ENCODE peak calls at places on chromosomes 3 and 15, in four cellular contexts. A is body of pancreas, D is lower leg skin, N is heart left ventricle. V is an unnamed sample.
A peak's percentile ranks its signal among the peaks of the same experiment; 100 is the strongest.

GRCh38 chr3:169891886-169892285 is 19.5 kb upstream of the SAMD7 start:
- DNase-seq in N (no peak), A (no peak), D (no peak), V (no peak)

GRCh38 chr3:113867506-113867905 is 28.9 kb downstream of the GRAMD1C start:
- DNase-seq in N (no peak), A (no peak), D (no peak), V (no peak)

GRCh38 chr3:69086133-69086722 is 1.5 kb downstream of the ARL6IP5 start:
- DNase-seq in D (peak; percentile 94), A (peak; percentile 94), N (peak; percentile 84), V (peak; percentile 97)

GRCh38 chr15:49830411-49830810 is 209.6 kb downstream of the DTWD1 start:
- DNase-seq in D (no peak), N (no peak), A (no peak), V (no peak)

GRCh38 chr15:101320501-101321052 is 25.5 kb upstream of the SNRPA1 start:
- DNase-seq in A (peak; percentile 55), N (peak; percentile 30), D (peak; percentile 33), V (peak; percentile 77)

GRCh38 chr3:20317616-20318015 is 131.6 kb upstream of the SGO1 start:
- DNase-seq in A (no peak), D (no peak), N (no peak), V (no peak)

GRCh38 chr3:143001034-143001368 is 369 bp upstream of the U2SURP start:
- DNase-seq in D (peak; percentile 71), A (no peak), N (no peak), V (no peak)

GRCh38 chr3:188232676-188233075 is 78.7 kb downstream of the LPP start:
- DNase-seq in N (no peak), A (no peak), D (no peak), V (no peak)

GRCh38 chr3:170724599-170724998 is 138.7 kb upstream of the SLC7A14 start:
- DNase-seq in N (no peak), A (peak; percentile 37), D (peak; percentile 43), V (peak; percentile 22)

GRCh38 chr3:79467721-79468120 is 300.1 kb downstream of the ROBO1 start:
- DNase-seq in A (no peak), D (no peak), N (no peak), V (no peak)

GRCh38 chr15:68783226-68784054 is 37.3 kb downstream of the ANP32A start:
- DNase-seq in A (peak; percentile 70), D (no peak), N (no peak), V (no peak)

GRCh38 chr15:32716960-32717289 is 879 bp upstream of the GREM1 start:
- DNase-seq in A (no peak), N (no peak), D (no peak), V (no peak)

GRCh38 chr15:32716216-32716959 is 1.4 kb upstream of the GREM1 start:
- DNase-seq in A (no peak), D (no peak), N (no peak), V (no peak)

GRCh38 chr15:32718822-32719716 is 1.3 kb downstream of the GREM1 start:
- DNase-seq in N (no peak), A (peak; percentile 29), D (no peak), V (no peak)

GRCh38 chr15:32718082-32718821 is 448 bp downstream of the GREM1 start:
- DNase-seq in A (no peak), D (no peak), N (no peak), V (no peak)

DNA sequence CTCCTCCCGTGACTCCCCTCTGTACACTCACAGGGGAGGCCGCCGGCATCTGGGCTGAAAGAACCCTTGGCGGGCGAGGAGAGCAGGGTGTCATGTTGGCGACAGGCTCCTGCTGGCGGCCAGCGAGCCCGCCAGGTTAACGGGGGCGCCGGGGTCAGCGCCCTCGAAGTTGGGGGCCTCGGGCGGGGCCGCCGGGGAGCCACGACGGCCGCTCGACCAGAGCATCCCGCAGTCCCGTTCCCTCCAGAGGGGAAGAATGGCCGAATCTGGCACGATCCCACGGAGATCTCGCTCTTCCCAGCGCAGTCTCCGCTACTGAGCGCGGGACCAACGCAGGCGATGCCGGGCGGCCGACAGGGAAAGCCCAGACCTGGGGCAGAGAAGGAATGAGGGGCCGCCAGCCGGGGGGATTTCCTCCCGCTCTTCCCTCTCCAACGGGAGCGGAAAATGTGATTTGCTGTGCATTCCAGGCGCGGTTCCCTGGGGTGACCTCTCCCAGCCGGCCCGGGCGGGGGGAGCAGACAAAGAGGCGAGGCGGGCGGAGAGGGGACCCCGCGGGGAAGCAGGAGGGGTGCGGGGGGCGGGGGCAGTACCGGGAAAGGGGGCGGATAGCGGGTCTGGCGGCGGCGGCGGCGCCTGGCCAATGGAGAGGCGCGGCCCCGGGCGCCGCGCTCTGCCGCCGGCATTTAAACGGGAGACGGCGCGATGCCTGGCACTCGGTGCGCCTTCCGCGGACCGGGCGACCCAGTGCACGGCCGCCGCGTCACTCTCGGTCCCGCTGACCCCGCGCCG is at the start of gene GREM1:
- DNase-seq in N (no peak), A (no peak), D (no peak), V (no peak)
- H3K4me3 ChIP-seq in N (peak within 1 kb of the TSS; percentile 32), A (no peak within 1 kb of the TSS), D (peak within 1 kb of the TSS; percentile 3), V (no peak within 1 kb of the TSS)

GRCh38 chr3:185934726-185935464 is 2.9 kb downstream of the TRA2B start:
- DNase-seq in N (no peak), A (no peak), D (no peak), V (no peak)

GRCh38 chr3:185931777-185932176 is 6.0 kb downstream of the TRA2B start:
- DNase-seq in A (no peak), N (no peak), D (no peak), V (no peak)

GRCh38 chr3:185933374-185933950 is 4.4 kb downstream of the TRA2B start:
- DNase-seq in D (no peak), N (no peak), A (no peak), V (no peak)

GRCh38 chr3:185930393-185931107 is 7.3 kb downstream of the TRA2B start:
- DNase-seq in D (no peak), N (no peak), A (no peak), V (no peak)

DNA sequence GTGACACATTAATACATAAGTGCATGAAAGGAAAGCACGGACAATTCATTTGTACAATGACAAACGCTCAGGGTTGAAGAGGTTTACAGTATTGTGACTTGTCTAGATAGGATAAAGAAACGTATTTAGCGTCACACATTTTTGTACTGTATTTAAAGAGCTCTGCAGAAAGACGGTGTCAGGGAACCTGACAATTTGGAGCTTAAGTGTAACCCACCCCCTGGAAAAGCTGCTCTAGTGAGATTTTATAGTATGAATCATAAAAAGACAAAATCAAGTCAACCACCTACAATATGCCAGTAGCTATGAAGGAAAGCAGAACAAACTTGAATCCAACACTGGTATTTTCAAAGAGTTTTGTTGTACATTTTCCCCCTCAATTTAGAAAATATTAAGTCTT is 5.6 kb downstream of the TRA2B start:
- DNase-seq in D (no peak), N (no peak), A (no peak), V (no peak)
- H3K4me3 ChIP-seq in D (no peak overlapping the region), N (peak overlapping the region; percentile 68), A (no peak overlapping the region), V (peak overlapping the region; percentile 89)

GRCh38 chr15:92715753-92716152 is 60.2 kb upstream of the FAM174B start:
- DNase-seq in A (no peak), N (peak; percentile 15), D (no peak), V (no peak)

GRCh38 chr15:92719024-92719423 is 63.4 kb upstream of the FAM174B start:
- DNase-seq in A (no peak), N (no peak), D (no peak), V (no peak)

GRCh38 chr15:92711457-92711831 is 55.9 kb upstream of the FAM174B start:
- DNase-seq in A (no peak), N (no peak), D (no peak), V (no peak)

GRCh38 chr15:92714457-92715401 is 59.2 kb upstream of the FAM174B start:
- DNase-seq in A (peak; percentile 73), D (peak; percentile 80), N (peak; percentile 74), V (peak; percentile 69)

GRCh38 chr15:92714071-92714456 is 58.5 kb upstream of the FAM174B start:
- DNase-seq in A (no peak), D (peak; percentile 22), N (no peak), V (no peak)
- H3K4me3 ChIP-seq in A (no peak overlapping the region), D (peak overlapping the region; percentile 30), N (peak overlapping the region; percentile 65), V (no peak overlapping the region)

GRCh38 chr3:38651153-38651789 is 1.8 kb upstream of the SCN5A start:
- DNase-seq in N (peak; percentile 62), A (peak; percentile 73), D (peak; percentile 54), V (peak; percentile 73)

GRCh38 chr3:38648024-38648658 is 1.3 kb downstream of the SCN5A start:
- DNase-seq in N (no peak), A (no peak), D (no peak), V (no peak)

GRCh38 chr3:38648659-38649499 is 608 bp downstream of the SCN5A start:
- DNase-seq in A (no peak), D (no peak), N (no peak), V (no peak)

GRCh38 chr3:38649500-38650247 is at the start of gene SCN5A:
- DNase-seq in N (peak; percentile 57), D (no peak), A (peak; percentile 45), V (peak; percentile 58)

DNA sequence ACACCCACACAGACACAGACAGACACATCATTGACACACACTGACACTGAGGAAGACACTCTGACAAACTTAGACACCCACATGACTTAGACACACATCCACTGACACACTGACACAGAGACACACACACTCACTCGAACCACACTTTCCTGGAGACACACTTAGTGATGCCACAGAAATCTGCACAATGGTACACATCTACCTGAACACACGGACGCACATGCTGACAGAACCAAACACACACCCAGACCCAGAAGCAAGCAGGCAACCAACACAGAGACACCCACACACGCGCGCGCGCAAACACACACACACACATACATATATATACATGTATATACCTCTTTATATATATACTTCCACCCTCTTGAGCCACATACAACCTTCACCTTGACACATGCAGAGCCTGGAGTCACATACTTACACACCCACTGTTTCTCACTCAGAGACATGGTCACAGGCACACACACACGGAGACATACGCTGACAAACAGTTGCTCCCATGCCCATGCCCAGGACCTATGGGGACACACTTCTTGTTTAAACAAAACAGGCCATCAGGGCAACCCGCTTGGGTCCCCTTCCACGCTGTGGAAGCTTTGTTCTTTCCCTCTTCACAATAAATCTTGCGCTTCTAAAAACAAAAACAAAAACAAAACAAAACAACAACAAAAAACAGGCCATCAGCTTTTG is 907 bp upstream of the SCN5A start:
- DNase-seq in N (no peak), D (no peak), A (no peak), V (no peak)
- H3K4me3 ChIP-seq in N (peak overlapping the region; percentile 76), D (no peak overlapping the region), A (no peak overlapping the region), V (no peak overlapping the region)

GRCh38 chr3:14600075-14600474 is 51.5 kb upstream of the CCDC174 start:
- DNase-seq in N (no peak), A (no peak), D (no peak), V (no peak)

GRCh38 chr3:14602006-14602803 is 49.4 kb upstream of the CCDC174 start:
- DNase-seq in A (no peak), D (no peak), N (no peak), V (no peak)

GRCh38 chr3:14600856-14601610 is 50.5 kb upstream of the CCDC174 start:
- DNase-seq in N (no peak), A (no peak), D (no peak), V (no peak)

GRCh38 chr3:14602804-14603644 is 48.5 kb upstream of the CCDC174 start:
- DNase-seq in D (no peak), N (no peak), A (no peak), V (no peak)

DNA sequence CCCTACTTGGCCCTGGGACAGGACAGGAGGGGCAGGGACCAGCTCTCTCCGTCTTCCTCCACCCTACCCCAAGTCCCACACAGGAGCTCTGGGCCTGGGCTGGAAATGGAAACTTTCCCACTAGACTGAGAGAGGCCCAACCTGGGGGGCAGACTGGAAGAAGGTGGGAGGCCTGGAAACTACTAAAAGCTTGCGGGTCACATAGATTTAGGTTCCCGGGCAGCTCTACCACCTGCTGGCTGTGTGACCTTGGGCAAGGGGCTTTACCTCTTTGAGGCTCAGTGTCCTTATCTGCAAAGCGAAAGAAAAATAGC is 49.9 kb upstream of the CCDC174 start:
- DNase-seq in D (no peak), N (no peak), A (no peak), V (no peak)
- H3K4me3 ChIP-seq in D (no peak overlapping the region), N (no peak overlapping the region), A (no peak overlapping the region), V (no peak overlapping the region)

V was measured in adrenal gland.